ENCODE peak calls at places on chromosomes 1 and 21, in ten cellular contexts. X is NCI-H146; F is colonic mucosa; O is brain microvascular endothelial cell; M is uterus; E is NCI-H460; Q is amygdala; L is activated gamma-delta T cell; D is effector memory CD4-positive, alpha-beta T cell; P is COLO829. S is an unnamed sample.

GRCh38 chr1:32208891-32209309 is at the start of gene DCDC2B:
- DNase-seq in X (peak; percentile 74), F (peak; percentile 97), O (peak; percentile 31), M (no peak), E (no peak), Q (no peak), L (no peak), D (no peak), P (no peak), S (peak; percentile 91)

GRCh38 chr1:179017383-179018326 is 8.0 kb upstream of the FAM20B start:
- DNase-seq in X (no peak), F (peak; percentile 65), O (no peak), M (no peak), E (peak; percentile 39), Q (no peak), L (no peak), D (no peak), P (peak; percentile 84), S (no peak)

GRCh38 chr1:41626146-41626545 is 141.7 kb upstream of the EDN2 start:
- DNase-seq in X (no peak), F (no peak), O (no peak), M (no peak), E (no peak), Q (no peak), L (no peak), D (no peak), P (no peak), S (no peak)

GRCh38 chr1:158022554-158023278 is 29.3 kb downstream of the KIRREL1 start:
- DNase-seq in X (no peak), F (peak; percentile 33), O (no peak), M (peak; percentile 48), E (no peak), Q (no peak), L (no peak), D (no peak), P (no peak), S (no peak)

GRCh38 chr1:197224160-197224559 is 43.9 kb upstream of the CRB1 start:
- DNase-seq in X (no peak), F (no peak), O (no peak), M (no peak), E (peak; percentile 20), Q (no peak), L (no peak), D (no peak), P (peak; percentile 37), S (no peak)

GRCh38 chr21:15005391-15005790 is 59.4 kb downstream of the NRIP1 start:
- DNase-seq in X (peak; percentile 33), F (no peak), O (no peak), M (no peak), E (no peak), Q (no peak), L (no peak), D (no peak), P (peak; percentile 16), S (peak; percentile 22)

GRCh38 chr1:151867785-151868403 is 14.4 kb upstream of the THEM5 start:
- DNase-seq in X (no peak), F (no peak), O (peak; percentile 73), M (no peak), E (peak; percentile 29), Q (no peak), L (no peak), D (no peak), P (no peak), S (no peak)

GRCh38 chr1:101613549-101613948 is 376.7 kb downstream of the S1PR1 start:
- DNase-seq in X (no peak), F (no peak), O (no peak), M (no peak), E (no peak), Q (no peak), L (no peak), D (no peak), P (no peak), S (no peak)

GRCh38 chr21:31173881-31174555 is 135.7 kb upstream of the KRTAP19-8 start:
- DNase-seq in X (no peak), F (no peak), O (no peak), M (no peak), E (no peak), Q (no peak), L (no peak), D (no peak), P (no peak), S (peak; percentile 33)

GRCh38 chr21:42081138-42081537 is 10.0 kb downstream of the UMODL1 start:
- DNase-seq in X (no peak), F (no peak), O (peak; percentile 66), M (no peak), E (no peak), Q (no peak), L (no peak), D (no peak), P (no peak), S (no peak)

GRCh38 chr1:150085406-150085805 is 17.8 kb downstream of the VPS45 start:
- DNase-seq in X (no peak), F (no peak), O (no peak), M (no peak), E (no peak), Q (no peak), L (no peak), D (no peak), P (peak; percentile 40), S (no peak)

GRCh38 chr1:230868736-230869385 is 540 bp upstream of the C1orf198 start:
- DNase-seq in X (peak; percentile 86), F (peak; percentile 60), O (no peak), M (peak; percentile 49), E (peak; percentile 30), Q (no peak), L (no peak), D (no peak), P (no peak), S (peak; percentile 67)

GRCh38 chr1:8097077-8097799 is 71.1 kb upstream of the ERRFI1 start:
- DNase-seq in X (peak; percentile 60), F (peak; percentile 45), O (peak; percentile 91), M (no peak), E (peak; percentile 78), Q (no peak), L (no peak), D (no peak), P (no peak), S (no peak)

GRCh38 chr1:28577052-28577678 is 14.9 kb upstream of the RAB42 start:
- DNase-seq in X (no peak), F (no peak), O (no peak), M (no peak), E (no peak), Q (no peak), L (no peak), D (no peak), P (no peak), S (no peak)

GRCh38 chr1:178300350-178300699 is 196.4 kb downstream of the CLEC20A start:
- DNase-seq in X (no peak), F (no peak), O (no peak), M (no peak), E (no peak), Q (no peak), L (no peak), D (no peak), P (no peak), S (no peak)